ENCODE peak calls at places on chromosome 22, in four cellular contexts. W is A172; G is NCI-H1092 treated with DMSO at 0.1 percent for 48 hours; K is stimulated activated CD4-positive, alpha-beta T cell treated with anti-CD3 and anti-CD28 coated beads, TNF-alpha, amount 100 ng/mL, for 24 hours. E is an unnamed sample.

GRCh38 chr22:20438678-20439492 is 1.3 kb upstream of the SCARF2 start:
- DNase-seq in K (no peak), G (no peak), W (no peak), E (no peak)

GRCh38 chr22:38981659-38982007 is 514 bp upstream of the APOBEC3B start:
- DNase-seq in G (no peak), K (no peak), W (no peak), E (no peak)

GRCh38 chr22:40213478-40213877 is 35.8 kb downstream of the TNRC6B start:
- DNase-seq in K (no peak), W (no peak), G (peak), E (no peak)

GRCh38 chr22:45720875-45721378 is 49.3 kb downstream of the ATXN10 start:
- DNase-seq in W (no peak), K (no peak), G (no peak), E (no peak)

GRCh38 chr22:48921411-48921903 is 906.2 kb downstream of the BRD1 start:
- DNase-seq in G (no peak), W (no peak), K (no peak), E (no peak)

GRCh38 chr22:43155789-43156188 is 4.4 kb downstream of the TSPO start:
- DNase-seq in G (no peak), K (no peak), W (no peak), E (no peak)

GRCh38 chr22:29456211-29456671 is 17.9 kb downstream of the RFPL1 start:
- DNase-seq in G (no peak), W (no peak), K (no peak), E (peak)

GRCh38 chr22:24153353-24153752 is 27.9 kb upstream of the SUSD2 start:
- DNase-seq in W (peak), G (no peak), K (no peak), E (peak)

GRCh38 chr22:20076627-20077172 is 3.3 kb upstream of the DGCR8 start:
- DNase-seq in G (no peak), W (no peak), K (no peak), E (no peak)

GRCh38 chr22:44931077-44931540 is 78.7 kb downstream of the PHF21B start:
- DNase-seq in K (no peak), W (no peak), G (no peak), E (peak)

GRCh38 chr22:30744224-30744623 is 49.5 kb downstream of the OSBP2 start:
- DNase-seq in W (no peak), K (no peak), G (no peak), E (no peak)

GRCh38 chr22:49992921-49993648 is 19.5 kb downstream of the IL17REL start:
- DNase-seq in K (peak), G (no peak), W (no peak), E (peak)

GRCh38 chr22:44691796-44692661 is 10.0 kb upstream of the PRR5 start:
- DNase-seq in K (no peak), G (no peak), W (no peak), E (no peak)

GRCh38 chr22:17706451-17706900 is 67.8 kb downstream of the BID start:
- DNase-seq in K (peak), W (peak), G (no peak), E (peak)

GRCh38 chr22:37661160-37661924 is 2.8 kb downstream of the PDXP start:
- DNase-seq in W (no peak), G (peak), K (no peak), E (peak)

GRCh38 chr22:50115693-50116092 is 25.9 kb downstream of the MOV10L1 start:
- DNase-seq in W (peak), G (no peak), K (no peak), E (peak)

GRCh38 chr22:38415561-38416321 is 39.3 kb downstream of the KCNJ4 start:
- DNase-seq in W (no peak), K (no peak), G (peak), E (no peak)

GRCh38 chr22:27699676-27700075 is 101.9 kb downstream of the MN1 start:
- DNase-seq in K (no peak), G (no peak), W (no peak), E (no peak)

GRCh38 chr22:44882226-44882905 is 127.4 kb downstream of the PHF21B start:
- DNase-seq in G (no peak), K (no peak), W (no peak), E (no peak)

GRCh38 chr22:22078329-22078728 is 95.7 kb upstream of the TOP3B start:
- DNase-seq in W (no peak), G (no peak), K (no peak), E (no peak)

GRCh38 chr22:19540394-19540793 is 16.2 kb upstream of the CLDN5 start:
- DNase-seq in W (no peak), K (no peak), G (no peak), E (no peak)

GRCh38 chr22:27848005-27848404 is 46.4 kb upstream of the MN1 start:
- DNase-seq in G (no peak), K (no peak), W (no peak), E (no peak)

GRCh38 chr22:17847360-17848078 is 73.2 kb upstream of the BID start:
- DNase-seq in K (no peak), G (no peak), W (peak), E (no peak)

GRCh38 chr22:46455453-46455852 is 82.0 kb downstream of the CELSR1 start:
- DNase-seq in G (no peak), K (no peak), W (no peak), E (no peak)

GRCh38 chr22:19882446-19883381 is 28.0 kb upstream of the GNB1L start:
- DNase-seq in K (no peak), W (no peak), G (no peak), E (no peak)